ENCODE peak calls at places on chromosome 9, in four cellular contexts. One of them, this sample, is unnamed.

GRCh38 chr9:123090198-123090896 is 56.9 kb downstream of the GPR21 start:
- DNase-seq in heart right ventricle: no peak
- DNase-seq in NCI-H748 treated with DMSO at 0.1 percent for 48 hours: no peak
- DNase-seq in ACHN: no peak
- DNase-seq in this sample: no peak

GRCh38 chr9:1869843-1870242 is 145.3 kb upstream of the SMARCA2 start:
- DNase-seq in heart right ventricle: no peak
- DNase-seq in NCI-H748 treated with DMSO at 0.1 percent for 48 hours: peak
- DNase-seq in ACHN: peak
- DNase-seq in this sample: no peak

GRCh38 chr9:15295761-15296405 is 11.1 kb downstream of the TTC39B start:
- DNase-seq in heart right ventricle: no peak
- DNase-seq in NCI-H748 treated with DMSO at 0.1 percent for 48 hours: no peak
- DNase-seq in ACHN: peak
- DNase-seq in this sample: no peak

GRCh38 chr9:13728121-13728520 is 448.6 kb upstream of the MPDZ start:
- DNase-seq in heart right ventricle: no peak
- DNase-seq in NCI-H748 treated with DMSO at 0.1 percent for 48 hours: no peak
- DNase-seq in ACHN: no peak
- DNase-seq in this sample: no peak

GRCh38 chr9:131833906-131834305 is 94.0 kb upstream of the RAPGEF1 start:
- DNase-seq in heart right ventricle: no peak
- DNase-seq in NCI-H748 treated with DMSO at 0.1 percent for 48 hours: no peak
- DNase-seq in ACHN: no peak
- DNase-seq in this sample: peak

GRCh38 chr9:20209421-20210340 is 412.6 kb downstream of the MLLT3 start:
- DNase-seq in heart right ventricle: no peak
- DNase-seq in NCI-H748 treated with DMSO at 0.1 percent for 48 hours: no peak
- DNase-seq in ACHN: no peak
- DNase-seq in this sample: no peak

GRCh38 chr9:106613250-106613737 is 249.7 kb upstream of the ZNF462 start:
- DNase-seq in heart right ventricle: peak
- DNase-seq in NCI-H748 treated with DMSO at 0.1 percent for 48 hours: no peak
- DNase-seq in ACHN: no peak
- DNase-seq in this sample: peak

GRCh38 chr9:131096490-131097258 is at the start of gene AIF1L:
- DNase-seq in heart right ventricle: peak
- DNase-seq in NCI-H748 treated with DMSO at 0.1 percent for 48 hours: peak
- DNase-seq in ACHN: peak
- DNase-seq in this sample: no peak

GRCh38 chr9:69818946-69819345 is 1.7 kb upstream of the CFAP95 start:
- DNase-seq in heart right ventricle: no peak
- DNase-seq in NCI-H748 treated with DMSO at 0.1 percent for 48 hours: no peak
- DNase-seq in ACHN: no peak
- DNase-seq in this sample: no peak